ENCODE peak calls at places on chromosomes 7 and 10, in four cellular contexts. J is WTC11, C is HepG2, K is K562. V is an unnamed sample.

GRCh38 chr7:81120803-81121202 is 202.0 kb upstream of the SEMA3C start:
- DNase-seq in J (no peak), K (no peak), C (no peak), V (no peak)

GRCh38 chr7:15546272-15546792 is 15.5 kb downstream of the AGMO start:
- DNase-seq in J (peak; percentile 11), C (no peak), K (no peak), V (no peak)

GRCh38 chr10:88080213-88080612 is 216.8 kb downstream of the PTEN start:
- DNase-seq in K (no peak), C (peak; percentile 69), J (no peak), V (peak; percentile 18)

GRCh38 chr10:103123282-103124033 is 69.6 kb downstream of the NT5C2 start:
- DNase-seq in K (no peak), C (no peak), J (no peak), V (no peak)

GRCh38 chr7:50068026-50068425 is 25.0 kb downstream of the ZPBP start:
- DNase-seq in K (no peak), J (no peak), C (peak; percentile 12), V (peak; percentile 12)

GRCh38 chr10:126290232-126290631 is 98.0 kb downstream of the ADAM12 start:
- DNase-seq in K (no peak), J (no peak), C (no peak), V (no peak)

GRCh38 chr7:13833872-13834271 is 155.6 kb downstream of the ETV1 start:
- DNase-seq in J (no peak), C (no peak), K (no peak), V (no peak)

GRCh38 chr10:127990846-127991542 is 84.1 kb downstream of the PTPRE start:
- DNase-seq in C (no peak), K (no peak), J (no peak), V (no peak)

GRCh38 chr10:29712108-29712507 is 77.3 kb upstream of the SVIL start:
- DNase-seq in J (peak; percentile 59), C (peak; percentile 54), K (no peak), V (no peak)

GRCh38 chr7:96120856-96121255 is 201.0 kb downstream of the SLC25A13 start:
- DNase-seq in C (no peak), J (no peak), K (no peak), V (no peak)

GRCh38 chr10:66804911-66805310 is 120.9 kb upstream of the LRRTM3 start:
- DNase-seq in K (no peak), J (no peak), C (no peak), V (no peak)

GRCh38 chr10:51960494-51960895 is 261.1 kb upstream of the CSTF2T start:
- DNase-seq in J (no peak), C (peak; percentile 3), K (peak; percentile 16), V (peak; percentile 43)

GRCh38 chr7:139481364-139481763 is 2.1 kb downstream of the KLRG2 start:
- DNase-seq in J (no peak), K (no peak), C (no peak), V (no peak)

GRCh38 chr10:6918305-6918704 is 338.2 kb upstream of the PRKCQ start:
- DNase-seq in C (no peak), K (peak; percentile 24), J (peak; percentile 57), V (peak; percentile 22)

GRCh38 chr10:31822616-31823318 is 105.9 kb downstream of the ARHGAP12 start:
- DNase-seq in K (no peak), J (no peak), C (no peak), V (no peak)

GRCh38 chr7:44384586-44385383 is 59.4 kb upstream of the CAMK2B start:
- DNase-seq in C (no peak), K (no peak), J (no peak), V (no peak)

GRCh38 chr7:44380831-44381493 is 55.6 kb upstream of the CAMK2B start:
- DNase-seq in J (no peak), K (no peak), C (no peak), V (no peak)

GRCh38 chr7:44381494-44382220 is 56.3 kb upstream of the CAMK2B start:
- DNase-seq in C (no peak), J (no peak), K (no peak), V (no peak)

GRCh38 chr7:44383566-44383965 is 58.2 kb upstream of the CAMK2B start:
- DNase-seq in C (no peak), J (no peak), K (no peak), V (no peak)

DNA sequence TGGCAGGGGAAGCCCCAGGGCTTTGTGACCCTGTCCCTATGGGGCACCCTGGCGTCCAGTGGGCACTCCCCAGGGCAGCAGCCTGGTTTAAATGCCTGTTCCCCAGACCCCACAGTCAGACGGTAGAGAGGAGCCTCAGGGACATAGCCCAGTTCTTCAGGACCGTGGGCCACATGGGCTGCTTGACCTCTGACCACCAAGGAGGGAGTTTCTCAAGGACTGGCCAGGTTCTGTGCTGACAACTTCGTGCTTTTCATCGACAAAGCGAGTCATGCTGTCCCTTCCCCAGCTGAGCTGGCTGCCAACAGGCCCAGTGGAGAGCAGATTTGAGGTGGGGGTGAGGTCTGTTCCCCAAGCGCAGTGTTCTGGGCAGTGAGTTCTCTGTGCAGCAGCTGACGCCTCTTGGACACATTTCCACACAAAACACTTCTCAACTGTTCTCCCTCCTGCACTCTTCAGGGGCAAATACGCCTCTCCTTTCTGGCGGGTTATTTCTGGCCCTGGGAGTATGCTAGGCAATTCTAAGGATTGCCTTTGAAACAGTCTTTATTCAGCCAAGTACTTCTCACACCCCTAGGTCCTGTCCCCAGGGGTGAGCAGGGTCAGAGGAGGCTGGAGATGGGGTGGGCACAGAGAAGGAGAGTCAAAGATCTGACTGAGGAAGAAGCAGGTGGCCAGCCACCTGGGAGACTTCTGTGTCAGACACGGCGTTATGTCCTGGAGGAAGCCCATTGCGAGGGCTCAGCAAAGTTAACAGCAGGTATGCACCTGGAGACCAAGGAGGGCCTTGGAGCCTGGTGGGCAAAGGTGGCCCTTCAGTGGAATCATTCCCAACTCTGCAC is 57.3 kb upstream of the CAMK2B start:
- DNase-seq in J (no peak), K (no peak), C (no peak), V (no peak)
- TF ChIP-seq ELF4 in J (no peak), K (no peak), C (no peak), V (no peak)

DNA sequence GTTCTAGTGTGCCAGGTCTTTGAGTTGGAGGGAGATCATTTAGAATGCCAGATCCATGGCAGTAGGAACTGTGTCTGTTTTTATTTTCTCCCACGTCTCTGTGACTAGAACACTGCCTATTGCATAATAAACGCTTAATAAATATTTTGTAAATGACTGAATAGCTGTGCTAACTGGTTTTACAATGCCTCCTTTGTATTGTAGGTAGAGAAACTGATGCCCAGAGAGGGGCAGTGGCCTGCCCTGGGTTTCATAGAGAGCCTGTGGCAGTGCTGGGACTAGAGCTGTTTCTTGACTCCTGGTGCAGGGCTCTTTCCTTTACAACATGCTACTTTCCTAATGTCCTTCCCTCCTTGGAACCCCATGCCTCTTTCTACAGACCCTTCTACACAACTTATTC is 2.5 kb downstream of the TAS2R5 start:
- DNase-seq in K (no peak), C (no peak), J (no peak), V (no peak)
- TF ChIP-seq ELF4 in K (no peak), C (no peak), J (no peak), V (no peak)

GRCh38 chr7:91266931-91267557 is 2.8 kb downstream of the FZD1 start:
- DNase-seq in C (no peak), J (peak; percentile 19), K (no peak), V (no peak)

GRCh38 chr7:91264083-91264923 is at the start of gene FZD1:
- DNase-seq in C (peak; percentile 84), K (peak; percentile 91), J (peak; percentile 95), V (peak; percentile 83)

GRCh38 chr7:91266067-91266930 is 2.1 kb downstream of the FZD1 start:
- DNase-seq in J (peak; percentile 22), C (no peak), K (no peak), V (no peak)

GRCh38 chr7:91264924-91265681 is 870 bp downstream of the FZD1 start:
- DNase-seq in K (no peak), C (no peak), J (peak; percentile 37), V (peak; percentile 46)

GRCh38 chr7:91265693-91266066 is 1.4 kb downstream of the FZD1 start:
- DNase-seq in C (no peak), K (no peak), J (peak; percentile 18), V (no peak)
- TF ChIP-seq ELF4 in C (no peak), K (no peak), J (no peak), V (no peak)

GRCh38 chr7:151990567-151990966 is 34.3 kb downstream of the GALNTL5 start:
- DNase-seq in C (no peak), J (no peak), K (peak; percentile 32), V (no peak)

GRCh38 chr7:151999337-152000090 is 26.0 kb upstream of the GALNT11 start:
- DNase-seq in J (no peak), C (no peak), K (no peak), V (no peak)

GRCh38 chr7:151992375-151992774 is 33.1 kb upstream of the GALNT11 start:
- DNase-seq in J (peak; percentile 73), K (peak; percentile 62), C (peak; percentile 6), V (peak; percentile 89)

DNA sequence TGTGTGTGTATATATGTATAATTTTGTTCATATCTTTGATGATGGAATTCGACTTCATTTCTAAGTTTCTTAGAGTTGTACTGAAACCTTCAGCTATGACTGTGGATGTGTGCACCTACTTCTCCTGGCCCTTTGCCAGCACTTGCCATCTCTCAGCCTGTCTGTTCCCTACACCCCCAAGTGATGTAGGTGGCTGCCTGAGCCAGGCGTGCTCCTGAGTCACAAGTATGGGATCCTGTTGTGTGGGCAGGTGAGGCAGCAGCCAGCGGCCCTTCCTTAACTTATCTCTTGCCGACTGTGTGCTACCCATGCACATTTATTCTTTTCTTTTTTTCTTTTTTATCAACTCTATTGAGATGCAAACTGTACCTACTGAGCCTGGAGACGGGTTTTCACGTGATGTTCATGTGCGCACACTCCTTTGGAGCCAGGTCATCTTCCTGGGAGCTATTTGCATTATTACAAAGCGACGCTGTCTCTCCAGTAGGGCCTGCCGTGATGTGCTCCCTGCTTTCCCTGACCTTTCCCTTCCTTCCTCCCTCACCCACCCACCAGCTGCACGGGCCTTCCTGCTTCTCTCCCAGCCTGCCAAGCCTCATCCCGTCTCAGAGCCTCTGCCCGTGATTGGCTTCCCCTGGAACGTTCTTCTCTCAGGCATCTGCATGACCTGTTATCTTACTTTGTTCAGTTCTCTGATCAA is 31.3 kb upstream of the GALNT11 start:
- DNase-seq in K (no peak), C (no peak), J (peak; percentile 23), V (no peak)
- TF ChIP-seq ELF4 in K (no peak), C (no peak), J (no peak), V (no peak)

GRCh38 chr7:151283302-151283701 is 34.8 kb upstream of the SMARCD3 start:
- DNase-seq in K (no peak), J (no peak), C (no peak), V (no peak)

GRCh38 chr7:151282111-151282510 is 33.6 kb upstream of the SMARCD3 start:
- DNase-seq in K (no peak), C (no peak), J (no peak), V (no peak)

GRCh38 chr7:151279868-151280267 is 31.4 kb upstream of the SMARCD3 start:
- DNase-seq in C (no peak), J (no peak), K (no peak), V (no peak)

GRCh38 chr7:151280388-151281019 is 32.0 kb upstream of the SMARCD3 start:
- DNase-seq in C (no peak), K (no peak), J (no peak), V (no peak)

DNA sequence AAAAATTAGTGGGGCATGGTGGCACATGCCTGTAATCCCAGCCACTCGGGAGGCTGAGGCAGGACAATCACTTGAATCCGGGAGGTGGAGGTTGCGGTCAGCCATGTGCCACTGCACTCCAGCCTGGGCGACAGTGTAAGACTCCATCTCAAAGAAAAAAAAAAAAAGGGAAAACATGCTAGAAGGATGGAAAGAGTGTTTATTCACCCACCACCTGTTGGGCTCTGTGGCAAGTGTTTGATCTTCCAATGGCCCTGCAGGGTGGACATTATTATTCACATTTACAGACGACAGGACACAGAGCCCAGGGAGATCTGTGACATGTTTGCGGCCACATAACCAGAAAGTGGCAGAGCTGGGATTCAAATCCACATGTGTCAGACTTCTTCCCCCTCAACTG is 33.2 kb upstream of the SMARCD3 start:
- DNase-seq in J (no peak), K (no peak), C (no peak), V (no peak)
- TF ChIP-seq ELF4 in J (no peak), K (no peak), C (no peak), V (no peak)

V was measured in HEK293T.